ENCODE peak calls at places on chromosomes 5 and 9, in seven cellular contexts. W, M, R, I, Q, F and K are unnamed samples.
A peak's percentile ranks its signal among the peaks of the same experiment; 100 is the strongest.

GRCh38 chr5:103744159-103744558 is 181.6 kb upstream of the NUDT12 start:
- DNase-seq in F (no peak), I (no peak), R (no peak), M (no peak), W (peak; percentile 46), Q (no peak), K (no peak)

GRCh38 chr5:133421394-133421793 is 190.9 kb downstream of the FSTL4 start:
- DNase-seq in R (peak; percentile 9), F (peak; percentile 18), W (no peak), M (peak; percentile 80), Q (peak; percentile 49), I (peak; percentile 69), K (no peak)

GRCh38 chr5:53256746-53257145 is 147.2 kb upstream of the MOCS2 start:
- DNase-seq in R (peak; percentile 13), F (peak; percentile 96), M (no peak), I (no peak), Q (no peak), W (peak; percentile 89), K (no peak)

GRCh38 chr9:28547469-28547981 is 974.2 kb upstream of the C9orf72 start:
- DNase-seq in Q (no peak), I (no peak), F (no peak), R (no peak), M (no peak), W (no peak), K (no peak)

GRCh38 chr9:124869466-124869985 is 7.6 kb downstream of the ARPC5L start:
- DNase-seq in M (no peak), I (no peak), Q (no peak), F (peak; percentile 22), W (no peak), R (peak; percentile 46), K (no peak)

GRCh38 chr9:136311433-136312375 is 7.8 kb upstream of the CCDC187 start:
- DNase-seq in Q (no peak), R (no peak), I (no peak), W (no peak), F (no peak), M (no peak), K (no peak)

GRCh38 chr9:16092627-16093091 is 539.8 kb downstream of the CCDC171 start:
- DNase-seq in Q (no peak), W (no peak), R (peak; percentile 73), M (no peak), F (no peak), I (no peak), K (no peak)

GRCh38 chr9:27870404-27870803 is 297.1 kb upstream of the C9orf72 start:
- DNase-seq in Q (no peak), M (no peak), I (no peak), F (peak; percentile 81), R (no peak), W (no peak), K (no peak)

GRCh38 chr5:149995385-149996085 is 4.9 kb downstream of the TIGD6 start:
- DNase-seq in Q (no peak), I (no peak), R (no peak), W (no peak), M (peak; percentile 10), F (no peak), K (no peak)

GRCh38 chr5:6715758-6716633 is 2.8 kb downstream of the TENT4A start:
- DNase-seq in I (no peak), F (peak; percentile 90), M (no peak), R (no peak), Q (no peak), W (no peak), K (no peak)

DNA sequence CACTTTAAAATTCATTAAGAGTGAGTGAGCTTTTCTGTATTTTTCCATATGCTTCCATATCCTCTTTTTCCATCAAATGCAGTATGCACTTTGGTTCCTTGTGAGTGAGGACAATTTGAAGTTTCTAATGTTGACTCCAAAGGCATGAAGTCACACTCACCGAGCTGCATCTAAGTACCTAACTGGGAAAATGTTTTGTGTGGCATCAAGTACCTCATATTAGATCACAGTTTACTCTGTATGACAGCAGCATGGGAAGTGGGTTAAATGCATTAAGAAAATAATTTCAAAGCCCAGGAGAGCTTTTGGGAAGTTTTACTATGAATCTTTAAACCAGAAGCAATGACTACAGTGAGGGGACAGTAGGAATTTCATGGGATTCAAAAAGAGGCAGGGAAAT is 207.0 kb downstream of the EFNA5 start:
- DNase-seq in R (no peak), I (no peak), Q (no peak), M (no peak), W (no peak), F (no peak), K (no peak)
- H3K9ac ChIP-seq in R (no peak overlapping the region), I (no peak overlapping the region), Q (no peak overlapping the region), M (no peak overlapping the region), W (no peak overlapping the region), F (no peak overlapping the region), K (no peak overlapping the region)

GRCh38 chr5:175118700-175119309 is 325.2 kb downstream of the DRD1 start:
- DNase-seq in W (no peak), M (no peak), F (no peak), R (no peak), I (no peak), Q (no peak), K (no peak)

GRCh38 chr5:175115831-175116230 is 328.2 kb downstream of the DRD1 start:
- DNase-seq in F (peak; percentile 68), M (peak; percentile 45), I (no peak), R (no peak), Q (no peak), W (no peak), K (no peak)

GRCh38 chr5:175116466-175117048 is 327.4 kb downstream of the DRD1 start:
- DNase-seq in F (no peak), M (no peak), W (no peak), Q (no peak), I (no peak), R (no peak), K (no peak)

GRCh38 chr5:175109058-175109755 is 334.8 kb downstream of the DRD1 start:
- DNase-seq in R (no peak), M (no peak), Q (no peak), W (no peak), F (no peak), I (no peak), K (no peak)

DNA sequence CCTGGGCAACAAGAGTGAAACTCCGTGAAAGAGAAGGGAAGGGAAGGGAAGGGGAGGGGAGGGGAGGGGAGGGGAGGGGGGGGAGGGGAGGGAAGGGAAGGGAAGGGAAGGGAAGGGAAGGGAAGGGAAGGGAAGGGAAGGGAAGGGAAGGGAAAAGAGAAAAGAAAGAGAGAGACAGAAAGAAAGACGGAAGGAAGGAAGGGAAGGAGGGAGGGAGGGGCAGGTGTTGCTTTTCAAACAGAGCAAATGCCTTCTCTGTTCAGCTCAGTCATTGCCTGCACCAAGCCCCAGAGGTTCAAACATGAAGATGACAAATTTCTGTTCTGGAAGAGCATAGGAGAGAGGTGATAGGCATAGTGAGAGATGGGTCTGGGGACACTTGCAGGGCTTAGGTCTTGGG is 330.0 kb downstream of the DRD1 start:
- DNase-seq in F (no peak), I (no peak), R (no peak), Q (no peak), W (no peak), M (no peak), K (no peak)
- H3K4ac ChIP-seq in F (no peak overlapping the region), I (no peak overlapping the region), R (no peak overlapping the region), Q (no peak overlapping the region), W (no peak overlapping the region), M (no peak overlapping the region), K (no peak overlapping the region)

GRCh38 chr5:54655761-54656160 is 138.2 kb downstream of the SNX18 start:
- DNase-seq in Q (no peak), R (no peak), F (no peak), M (no peak), I (no peak), W (no peak), K (no peak)

GRCh38 chr5:54658014-54658413 is 140.5 kb downstream of the SNX18 start:
- DNase-seq in R (peak; percentile 47), I (no peak), M (peak; percentile 45), W (peak; percentile 96), Q (no peak), F (no peak), K (no peak)

GRCh38 chr5:54661111-54661510 is 143.6 kb downstream of the SNX18 start:
- DNase-seq in R (no peak), W (no peak), I (no peak), F (peak; percentile 90), M (no peak), Q (no peak), K (no peak)

GRCh38 chr5:54656261-54656728 is 138.7 kb downstream of the SNX18 start:
- DNase-seq in I (no peak), F (peak; percentile 21), R (peak; percentile 51), W (no peak), M (no peak), Q (no peak), K (no peak)

GRCh38 chr5:54659651-54660050 is 142.1 kb downstream of the SNX18 start:
- DNase-seq in W (peak; percentile 42), I (no peak), Q (no peak), F (no peak), M (no peak), R (no peak), K (no peak)
- H3K9ac ChIP-seq in W (no peak overlapping the region), I (no peak overlapping the region), Q (no peak overlapping the region), F (no peak overlapping the region), M (no peak overlapping the region), R (no peak overlapping the region), K (no peak overlapping the region)

GRCh38 chr5:173016621-173017046 is 33.1 kb downstream of the ATP6V0E1 start:
- DNase-seq in F (peak; percentile 88), M (peak; percentile 77), W (peak; percentile 71), I (no peak), Q (no peak), R (peak; percentile 90), K (no peak)
- H3K4ac ChIP-seq in F (peak overlapping the region; percentile 72), M (peak overlapping the region; percentile 59), W (no peak overlapping the region), I (no peak overlapping the region), Q (no peak overlapping the region), R (no peak overlapping the region), K (no peak overlapping the region)

GRCh38 chr5:73367650-73368049 is 80.9 kb downstream of the FOXD1 start:
- DNase-seq in F (no peak), M (no peak), I (no peak), Q (no peak), W (peak; percentile 39), R (peak; percentile 53), K (no peak)

GRCh38 chr5:73370076-73370475 is 78.5 kb downstream of the FOXD1 start:
- DNase-seq in R (no peak), F (no peak), W (no peak), Q (no peak), M (no peak), I (no peak), K (no peak)

GRCh38 chr5:73369283-73369682 is 79.3 kb downstream of the FOXD1 start:
- DNase-seq in R (no peak), I (no peak), W (no peak), M (no peak), F (no peak), Q (no peak), K (no peak)

GRCh38 chr5:73373814-73374510 is 74.6 kb downstream of the FOXD1 start:
- DNase-seq in M (no peak), I (no peak), W (no peak), F (no peak), Q (no peak), R (no peak), K (no peak)

GRCh38 chr5:73370620-73371583 is 77.7 kb downstream of the FOXD1 start:
- DNase-seq in I (no peak), W (peak; percentile 98), Q (no peak), R (peak; percentile 97), F (peak; percentile 28), M (peak; percentile 91), K (no peak)
- H3K9ac ChIP-seq in I (no peak overlapping the region), W (no peak overlapping the region), Q (no peak overlapping the region), R (peak overlapping the region; percentile 36), F (no peak overlapping the region), M (no peak overlapping the region), K (no peak overlapping the region)

GRCh38 chr9:119588874-119589560 is 219.8 kb upstream of the BRINP1 start:
- DNase-seq in F (no peak), R (no peak), W (no peak), Q (no peak), I (no peak), M (peak; percentile 6), K (no peak)
- H3K4ac ChIP-seq in F (no peak overlapping the region), R (no peak overlapping the region), W (no peak overlapping the region), Q (no peak overlapping the region), I (no peak overlapping the region), M (no peak overlapping the region), K (no peak overlapping the region)